ENCODE peak calls at places on chromosome X, in eight cellular contexts. One of them, this sample, is unnamed.
A peak's percentile ranks its signal among the peaks of the same experiment; 100 is the strongest.

GRCh38 chrX:93585661-93586060 is 87.7 kb downstream of the NAP1L3 start:
- DNase-seq in NCI-H446: no peak
- DNase-seq in SJSA1: no peak
- DNase-seq in WTC11: no peak
- DNase-seq in T-helper 2 cell: no peak
- DNase-seq in pons: no peak
- DNase-seq in globus pallidus: no peak
- DNase-seq in endothelial cell: no peak
- DNase-seq in this sample: no peak

GRCh38 chrX:1657367-1658082 is 42.7 kb downstream of the ASMT start:
- DNase-seq in NCI-H446: no peak
- DNase-seq in SJSA1: no peak
- DNase-seq in WTC11: no peak
- DNase-seq in T-helper 2 cell: peak; percentile 93
- DNase-seq in pons: peak; percentile 34
- DNase-seq in globus pallidus: no peak
- DNase-seq in endothelial cell: no peak
- DNase-seq in this sample: no peak

GRCh38 chrX:148371251-148371650 is 129.2 kb upstream of the AFF2 start:
- DNase-seq in NCI-H446: no peak
- DNase-seq in SJSA1: no peak
- DNase-seq in WTC11: no peak
- DNase-seq in T-helper 2 cell: no peak
- DNase-seq in pons: no peak
- DNase-seq in globus pallidus: no peak
- DNase-seq in endothelial cell: no peak
- DNase-seq in this sample: no peak

GRCh38 chrX:38278682-38279081 is 48.6 kb downstream of the RPGR start:
- DNase-seq in NCI-H446: no peak
- DNase-seq in SJSA1: no peak
- DNase-seq in WTC11: no peak
- DNase-seq in T-helper 2 cell: no peak
- DNase-seq in pons: no peak
- DNase-seq in globus pallidus: no peak
- DNase-seq in endothelial cell: no peak
- DNase-seq in this sample: no peak

GRCh38 chrX:57528670-57529255 is 63.0 kb upstream of the ZXDB start:
- DNase-seq in NCI-H446: no peak
- DNase-seq in SJSA1: no peak
- DNase-seq in WTC11: peak; percentile 33
- DNase-seq in T-helper 2 cell: peak; percentile 22
- DNase-seq in pons: no peak
- DNase-seq in globus pallidus: no peak
- DNase-seq in endothelial cell: peak; percentile 9
- DNase-seq in this sample: no peak

GRCh38 chrX:2385224-2385623 is 115.6 kb downstream of the DHRSX start:
- DNase-seq in NCI-H446: no peak
- DNase-seq in SJSA1: no peak
- DNase-seq in WTC11: no peak
- DNase-seq in T-helper 2 cell: no peak
- DNase-seq in pons: no peak
- DNase-seq in globus pallidus: no peak
- DNase-seq in endothelial cell: no peak
- DNase-seq in this sample: no peak

GRCh38 chrX:68824152-68824433 is 4.7 kb upstream of the EFNB1 start:
- DNase-seq in NCI-H446: no peak
- DNase-seq in SJSA1: no peak
- DNase-seq in WTC11: no peak
- DNase-seq in T-helper 2 cell: no peak
- DNase-seq in pons: no peak
- DNase-seq in globus pallidus: no peak
- DNase-seq in endothelial cell: no peak
- DNase-seq in this sample: no peak

GRCh38 chrX:6071755-6072154 is 156.9 kb downstream of the NLGN4X start:
- DNase-seq in NCI-H446: no peak
- DNase-seq in SJSA1: no peak
- DNase-seq in WTC11: no peak
- DNase-seq in T-helper 2 cell: no peak
- DNase-seq in pons: no peak
- DNase-seq in globus pallidus: no peak
- DNase-seq in endothelial cell: no peak
- DNase-seq in this sample: no peak

GRCh38 chrX:38256019-38256418 is 35.3 kb upstream of the SRPX start:
- DNase-seq in NCI-H446: no peak
- DNase-seq in SJSA1: no peak
- DNase-seq in WTC11: no peak
- DNase-seq in T-helper 2 cell: no peak
- DNase-seq in pons: no peak
- DNase-seq in globus pallidus: no peak
- DNase-seq in endothelial cell: no peak
- DNase-seq in this sample: no peak

GRCh38 chrX:39935414-39936064 is 162.2 kb downstream of the BCOR start:
- DNase-seq in NCI-H446: no peak
- DNase-seq in SJSA1: peak; percentile 73
- DNase-seq in WTC11: no peak
- DNase-seq in T-helper 2 cell: no peak
- DNase-seq in pons: no peak
- DNase-seq in globus pallidus: no peak
- DNase-seq in endothelial cell: no peak
- DNase-seq in this sample: no peak

GRCh38 chrX:84216406-84216805 is 28.4 kb upstream of the RPS6KA6 start:
- DNase-seq in NCI-H446: no peak
- DNase-seq in SJSA1: no peak
- DNase-seq in WTC11: no peak
- DNase-seq in T-helper 2 cell: no peak
- DNase-seq in pons: no peak
- DNase-seq in globus pallidus: no peak
- DNase-seq in endothelial cell: no peak
- DNase-seq in this sample: no peak

GRCh38 chrX:100745205-100745604 is 13.3 kb upstream of the SYTL4 start:
- DNase-seq in NCI-H446: no peak
- DNase-seq in SJSA1: no peak
- DNase-seq in WTC11: no peak
- DNase-seq in T-helper 2 cell: no peak
- DNase-seq in pons: no peak
- DNase-seq in globus pallidus: no peak
- DNase-seq in endothelial cell: no peak
- DNase-seq in this sample: no peak

GRCh38 chrX:118261136-118261535 is 84.8 kb upstream of the WDR44 start:
- DNase-seq in NCI-H446: peak; percentile 14
- DNase-seq in SJSA1: no peak
- DNase-seq in WTC11: no peak
- DNase-seq in T-helper 2 cell: no peak
- DNase-seq in pons: no peak
- DNase-seq in globus pallidus: no peak
- DNase-seq in endothelial cell: no peak
- DNase-seq in this sample: no peak

GRCh38 chrX:68997911-68998310 is 167.3 kb downstream of the PJA1 start:
- DNase-seq in NCI-H446: no peak
- DNase-seq in SJSA1: no peak
- DNase-seq in WTC11: no peak
- DNase-seq in T-helper 2 cell: no peak
- DNase-seq in pons: no peak
- DNase-seq in globus pallidus: no peak
- DNase-seq in endothelial cell: no peak
- DNase-seq in this sample: no peak

GRCh38 chrX:40733691-40734090 is 1.7 kb downstream of the MED14 start:
- DNase-seq in NCI-H446: no peak
- DNase-seq in SJSA1: no peak
- DNase-seq in WTC11: no peak
- DNase-seq in T-helper 2 cell: no peak
- DNase-seq in pons: no peak
- DNase-seq in globus pallidus: no peak
- DNase-seq in endothelial cell: no peak
- DNase-seq in this sample: no peak

This sample was measured in GM18507.